ENCODE peak calls at places on chromosomes 2 and 18, in eight cellular contexts. One of them, this sample, is unnamed.

GRCh38 chr2:165450141-165450540 is 19.4 kb upstream of the CSRNP3 start:
- DNase-seq in CD8-positive, alpha-beta T cell: no peak
- DNase-seq in astrocyte: no peak
- DNase-seq in GM12878: no peak
- DNase-seq in transverse colon: no peak
- DNase-seq in adrenal gland: no peak
- DNase-seq in endodermal cell: no peak
- DNase-seq in prostate gland: no peak
- DNase-seq in this sample: no peak

GRCh38 chr2:43100883-43101662 is 125.3 kb downstream of the ZFP36L2 start:
- DNase-seq in CD8-positive, alpha-beta T cell: no peak
- DNase-seq in astrocyte: peak
- DNase-seq in GM12878: no peak
- DNase-seq in transverse colon: no peak
- DNase-seq in adrenal gland: no peak
- DNase-seq in endodermal cell: peak
- DNase-seq in prostate gland: no peak
- DNase-seq in this sample: no peak

GRCh38 chr2:165678882-165679281 is 115.2 kb downstream of the GALNT3 start:
- DNase-seq in CD8-positive, alpha-beta T cell: no peak
- DNase-seq in astrocyte: no peak
- DNase-seq in GM12878: no peak
- DNase-seq in transverse colon: no peak
- DNase-seq in adrenal gland: no peak
- DNase-seq in endodermal cell: no peak
- DNase-seq in prostate gland: no peak
- DNase-seq in this sample: no peak

GRCh38 chr2:24925815-24926214 is 5.8 kb upstream of the ADCY3 start:
- DNase-seq in CD8-positive, alpha-beta T cell: no peak
- DNase-seq in astrocyte: no peak
- DNase-seq in GM12878: no peak
- DNase-seq in transverse colon: no peak
- DNase-seq in adrenal gland: no peak
- DNase-seq in endodermal cell: no peak
- DNase-seq in prostate gland: no peak
- DNase-seq in this sample: no peak

GRCh38 chr2:30072250-30072842 is 74.5 kb upstream of the YPEL5 start:
- DNase-seq in CD8-positive, alpha-beta T cell: no peak
- DNase-seq in astrocyte: peak
- DNase-seq in GM12878: peak
- DNase-seq in transverse colon: peak
- DNase-seq in adrenal gland: peak
- DNase-seq in endodermal cell: peak
- DNase-seq in prostate gland: peak
- DNase-seq in this sample: peak

GRCh38 chr2:238810321-238810720 is 37.6 kb upstream of the TWIST2 start:
- DNase-seq in CD8-positive, alpha-beta T cell: no peak
- DNase-seq in astrocyte: no peak
- DNase-seq in GM12878: no peak
- DNase-seq in transverse colon: no peak
- DNase-seq in adrenal gland: no peak
- DNase-seq in endodermal cell: no peak
- DNase-seq in prostate gland: no peak
- DNase-seq in this sample: no peak

GRCh38 chr2:165163771-165164170 is 40.1 kb downstream of the SCN3A start:
- DNase-seq in CD8-positive, alpha-beta T cell: no peak
- DNase-seq in astrocyte: peak
- DNase-seq in GM12878: no peak
- DNase-seq in transverse colon: no peak
- DNase-seq in adrenal gland: no peak
- DNase-seq in endodermal cell: no peak
- DNase-seq in prostate gland: no peak
- DNase-seq in this sample: no peak

GRCh38 chr2:97693476-97693875 is 19.9 kb upstream of the ZAP70 start:
- DNase-seq in CD8-positive, alpha-beta T cell: no peak
- DNase-seq in astrocyte: no peak
- DNase-seq in GM12878: no peak
- DNase-seq in transverse colon: no peak
- DNase-seq in adrenal gland: no peak
- DNase-seq in endodermal cell: no peak
- DNase-seq in prostate gland: no peak
- DNase-seq in this sample: no peak

GRCh38 chr2:49241506-49241905 is 87.2 kb upstream of the FSHR start:
- DNase-seq in CD8-positive, alpha-beta T cell: no peak
- DNase-seq in astrocyte: no peak
- DNase-seq in GM12878: no peak
- DNase-seq in transverse colon: no peak
- DNase-seq in adrenal gland: no peak
- DNase-seq in endodermal cell: no peak
- DNase-seq in prostate gland: no peak
- DNase-seq in this sample: no peak

GRCh38 chr2:201558665-201559064 is 84.6 kb downstream of the TMEM237 start:
- DNase-seq in CD8-positive, alpha-beta T cell: no peak
- DNase-seq in astrocyte: no peak
- DNase-seq in GM12878: no peak
- DNase-seq in transverse colon: no peak
- DNase-seq in adrenal gland: no peak
- DNase-seq in endodermal cell: peak
- DNase-seq in prostate gland: no peak
- DNase-seq in this sample: no peak

GRCh38 chr2:157785200-157785599 is 90.9 kb downstream of the ACVR1 start:
- DNase-seq in CD8-positive, alpha-beta T cell: no peak
- DNase-seq in astrocyte: peak
- DNase-seq in GM12878: no peak
- DNase-seq in transverse colon: peak
- DNase-seq in adrenal gland: peak
- DNase-seq in endodermal cell: no peak
- DNase-seq in prostate gland: peak
- DNase-seq in this sample: no peak

GRCh38 chr2:127153691-127154158 is 46.8 kb upstream of the BIN1 start:
- DNase-seq in CD8-positive, alpha-beta T cell: no peak
- DNase-seq in astrocyte: peak
- DNase-seq in GM12878: no peak
- DNase-seq in transverse colon: no peak
- DNase-seq in adrenal gland: peak
- DNase-seq in endodermal cell: no peak
- DNase-seq in prostate gland: no peak
- DNase-seq in this sample: no peak

GRCh38 chr2:142915502-142915901 is 38.0 kb downstream of the KYNU start:
- DNase-seq in CD8-positive, alpha-beta T cell: no peak
- DNase-seq in astrocyte: no peak
- DNase-seq in GM12878: no peak
- DNase-seq in transverse colon: no peak
- DNase-seq in adrenal gland: no peak
- DNase-seq in endodermal cell: no peak
- DNase-seq in prostate gland: no peak
- DNase-seq in this sample: no peak

GRCh38 chr2:148096012-148096411 is 75.1 kb downstream of the MBD5 start:
- DNase-seq in CD8-positive, alpha-beta T cell: no peak
- DNase-seq in astrocyte: no peak
- DNase-seq in GM12878: no peak
- DNase-seq in transverse colon: no peak
- DNase-seq in adrenal gland: no peak
- DNase-seq in endodermal cell: no peak
- DNase-seq in prostate gland: no peak
- DNase-seq in this sample: no peak

GRCh38 chr2:24435391-24436316 is 55.4 kb upstream of the NCOA1 start:
- DNase-seq in CD8-positive, alpha-beta T cell: no peak
- DNase-seq in astrocyte: peak
- DNase-seq in GM12878: no peak
- DNase-seq in transverse colon: peak
- DNase-seq in adrenal gland: peak
- DNase-seq in endodermal cell: no peak
- DNase-seq in prostate gland: peak
- DNase-seq in this sample: peak

GRCh38 chr2:11530864-11531451 is 2.9 kb upstream of the GREB1 start:
- DNase-seq in CD8-positive, alpha-beta T cell: no peak
- DNase-seq in astrocyte: no peak
- DNase-seq in GM12878: no peak
- DNase-seq in transverse colon: no peak
- DNase-seq in adrenal gland: no peak
- DNase-seq in endodermal cell: peak
- DNase-seq in prostate gland: no peak
- DNase-seq in this sample: no peak

GRCh38 chr2:118169359-118170005 is 81.2 kb downstream of the INSIG2 start:
- DNase-seq in CD8-positive, alpha-beta T cell: no peak
- DNase-seq in astrocyte: no peak
- DNase-seq in GM12878: no peak
- DNase-seq in transverse colon: no peak
- DNase-seq in adrenal gland: peak
- DNase-seq in endodermal cell: peak
- DNase-seq in prostate gland: no peak
- DNase-seq in this sample: no peak

GRCh38 chr2:174445248-174445647 is 41.6 kb downstream of the GPR155 start:
- DNase-seq in CD8-positive, alpha-beta T cell: no peak
- DNase-seq in astrocyte: peak
- DNase-seq in GM12878: no peak
- DNase-seq in transverse colon: no peak
- DNase-seq in adrenal gland: no peak
- DNase-seq in endodermal cell: no peak
- DNase-seq in prostate gland: no peak
- DNase-seq in this sample: no peak

GRCh38 chr2:127117603-127118002 is 10.6 kb upstream of the BIN1 start:
- DNase-seq in CD8-positive, alpha-beta T cell: no peak
- DNase-seq in astrocyte: no peak
- DNase-seq in GM12878: no peak
- DNase-seq in transverse colon: no peak
- DNase-seq in adrenal gland: no peak
- DNase-seq in endodermal cell: no peak
- DNase-seq in prostate gland: no peak
- DNase-seq in this sample: no peak

GRCh38 chr18:74294526-74294925 is 2.8 kb upstream of the CYB5A start:
- DNase-seq in CD8-positive, alpha-beta T cell: no peak
- DNase-seq in astrocyte: peak
- DNase-seq in GM12878: no peak
- DNase-seq in transverse colon: no peak
- DNase-seq in adrenal gland: no peak
- DNase-seq in endodermal cell: no peak
- DNase-seq in prostate gland: no peak
- DNase-seq in this sample: no peak

DNA sequence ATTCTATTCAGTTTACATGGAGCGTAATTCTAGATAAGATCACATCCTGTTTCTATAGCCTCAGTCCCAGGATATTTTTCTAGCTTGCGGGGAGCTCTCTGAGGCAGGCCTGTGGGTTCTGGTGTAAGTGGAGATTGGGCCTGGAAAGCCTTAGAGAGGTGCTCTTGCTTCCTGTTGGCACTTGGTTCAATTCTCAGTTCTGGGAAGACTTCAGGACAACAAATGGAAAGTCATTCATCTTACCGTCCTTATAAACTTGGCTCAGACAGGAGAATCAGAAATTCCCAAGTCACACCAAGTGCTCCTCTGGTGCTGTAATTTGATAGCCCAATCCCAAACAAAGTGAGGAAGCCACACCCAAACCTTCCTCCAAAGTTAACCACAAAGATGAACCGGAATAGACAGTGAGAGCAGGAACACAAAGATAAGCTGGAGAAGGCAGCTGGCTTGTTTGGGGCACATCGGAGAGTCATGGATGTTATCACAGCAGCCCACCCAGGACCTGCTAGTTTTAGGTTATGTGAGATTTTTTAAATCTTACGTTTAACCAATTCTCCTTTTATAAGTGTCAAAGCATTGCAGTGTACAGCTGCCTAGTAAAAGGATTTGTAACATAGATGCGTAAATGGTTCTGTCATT is 144.3 kb upstream of the MAP3K20 start:
- DNase-seq in CD8-positive, alpha-beta T cell: no peak
- DNase-seq in astrocyte: peak
- DNase-seq in GM12878: no peak
- DNase-seq in transverse colon: no peak
- DNase-seq in adrenal gland: peak
- DNase-seq in endodermal cell: peak
- DNase-seq in prostate gland: peak
- DNase-seq in this sample: no peak
- H3K4me3 ChIP-seq in CD8-positive, alpha-beta T cell: no peak
- H3K4me3 ChIP-seq in astrocyte: peak
- H3K4me3 ChIP-seq in GM12878: no peak
- H3K4me3 ChIP-seq in transverse colon: no peak
- H3K4me3 ChIP-seq in adrenal gland: peak
- H3K4me3 ChIP-seq in endodermal cell: no peak
- H3K4me3 ChIP-seq in prostate gland: peak
- H3K4me3 ChIP-seq in this sample: peak

GRCh38 chr2:217828336-217828735 is 174.5 kb downstream of the TNS1 start:
- DNase-seq in CD8-positive, alpha-beta T cell: no peak
- DNase-seq in astrocyte: no peak
- DNase-seq in GM12878: no peak
- DNase-seq in transverse colon: no peak
- DNase-seq in adrenal gland: no peak
- DNase-seq in endodermal cell: no peak
- DNase-seq in prostate gland: no peak
- DNase-seq in this sample: no peak
- H3K27ac ChIP-seq in CD8-positive, alpha-beta T cell: no peak
- H3K27ac ChIP-seq in astrocyte: no peak
- H3K27ac ChIP-seq in GM12878: no peak
- H3K27ac ChIP-seq in transverse colon: peak
- H3K27ac ChIP-seq in adrenal gland: peak
- H3K27ac ChIP-seq in endodermal cell: no peak
- H3K27ac ChIP-seq in prostate gland: no peak
- H3K27ac ChIP-seq in this sample: peak

GRCh38 chr2:72116081-72116533 is 31.6 kb downstream of the CYP26B1 start:
- DNase-seq in CD8-positive, alpha-beta T cell: no peak
- DNase-seq in astrocyte: no peak
- DNase-seq in GM12878: no peak
- DNase-seq in transverse colon: no peak
- DNase-seq in adrenal gland: no peak
- DNase-seq in endodermal cell: peak
- DNase-seq in prostate gland: no peak
- DNase-seq in this sample: no peak
- TF ChIP-seq CTCF in CD8-positive, alpha-beta T cell: no peak
- TF ChIP-seq CTCF in astrocyte: peak
- TF ChIP-seq CTCF in GM12878: peak
- TF ChIP-seq CTCF in transverse colon: no peak
- TF ChIP-seq CTCF in adrenal gland: no peak
- TF ChIP-seq CTCF in endodermal cell: peak
- TF ChIP-seq CTCF in prostate gland: no peak
- TF ChIP-seq CTCF in this sample: no peak

GRCh38 chr2:219543596-219544358 is at the start of the genes CHPF and TMEM198:
- DNase-seq in CD8-positive, alpha-beta T cell: peak
- DNase-seq in astrocyte: peak
- DNase-seq in GM12878: peak
- DNase-seq in transverse colon: peak
- DNase-seq in adrenal gland: peak
- DNase-seq in endodermal cell: peak
- DNase-seq in prostate gland: peak
- DNase-seq in this sample: peak

GRCh38 chr2:219541611-219542180 is 1.9 kb downstream of the CHPF start:
- DNase-seq in CD8-positive, alpha-beta T cell: peak
- DNase-seq in astrocyte: peak
- DNase-seq in GM12878: peak
- DNase-seq in transverse colon: peak
- DNase-seq in adrenal gland: peak
- DNase-seq in endodermal cell: peak
- DNase-seq in prostate gland: peak
- DNase-seq in this sample: peak

GRCh38 chr2:219542931-219543595 is 546 bp downstream of the CHPF start:
- DNase-seq in CD8-positive, alpha-beta T cell: no peak
- DNase-seq in astrocyte: no peak
- DNase-seq in GM12878: no peak
- DNase-seq in transverse colon: peak
- DNase-seq in adrenal gland: peak
- DNase-seq in endodermal cell: no peak
- DNase-seq in prostate gland: no peak
- DNase-seq in this sample: no peak

GRCh38 chr2:219545610-219546352 is 2.0 kb downstream of the TMEM198 start:
- DNase-seq in CD8-positive, alpha-beta T cell: no peak
- DNase-seq in astrocyte: no peak
- DNase-seq in GM12878: no peak
- DNase-seq in transverse colon: no peak
- DNase-seq in adrenal gland: no peak
- DNase-seq in endodermal cell: no peak
- DNase-seq in prostate gland: no peak
- DNase-seq in this sample: no peak

GRCh38 chr2:219544567-219544966 is 739 bp downstream of the TMEM198 start:
- DNase-seq in CD8-positive, alpha-beta T cell: no peak
- DNase-seq in astrocyte: no peak
- DNase-seq in GM12878: no peak
- DNase-seq in transverse colon: no peak
- DNase-seq in adrenal gland: no peak
- DNase-seq in endodermal cell: no peak
- DNase-seq in prostate gland: no peak
- DNase-seq in this sample: no peak
- H3K4me3 ChIP-seq in CD8-positive, alpha-beta T cell: peak
- H3K4me3 ChIP-seq in astrocyte: peak
- H3K4me3 ChIP-seq in GM12878: no peak
- H3K4me3 ChIP-seq in transverse colon: no peak
- H3K4me3 ChIP-seq in adrenal gland: peak
- H3K4me3 ChIP-seq in endodermal cell: peak
- H3K4me3 ChIP-seq in prostate gland: peak
- H3K4me3 ChIP-seq in this sample: peak

This sample was measured in ascending aorta.